ENCODE peak calls at places on chromosome 22, in four cellular contexts. Z is K562, K is GM12878, U is GM12891. B is an unnamed sample.

GRCh38 chr22:35891442-35891841 is 137.2 kb downstream of the RBFOX2 start:
- DNase-seq in Z (no peak), K (no peak), U (no peak), B (no peak)

GRCh38 chr22:29691636-29692326 is 28.0 kb upstream of the CABP7 start:
- DNase-seq in U (no peak), K (no peak), Z (no peak), B (no peak)

GRCh38 chr22:18962308-18962635 is 26.2 kb upstream of the PRODH start:
- DNase-seq in K (no peak), Z (no peak), U (no peak), B (no peak)

GRCh38 chr22:36795633-36796032 is 19.7 kb upstream of the IFT27 start:
- DNase-seq in U (no peak), Z (no peak), K (no peak), B (no peak)

GRCh38 chr22:20571531-20572007 is 64.2 kb downstream of the MED15 start:
- DNase-seq in K (no peak), U (peak), Z (peak), B (peak)

GRCh38 chr22:42699281-42699681 is 21.4 kb downstream of the A4GALT start:
- DNase-seq in K (no peak), U (no peak), Z (no peak), B (no peak)

GRCh38 chr22:37233751-37234631 is 10.1 kb downstream of the RAC2 start:
- DNase-seq in U (no peak), Z (no peak), K (no peak), B (no peak)

GRCh38 chr22:36775966-36776669 is at the start of gene IFT27:
- DNase-seq in U (peak), K (peak), Z (peak), B (peak)

GRCh38 chr22:42951093-42951710 is 63.7 kb downstream of the PACSIN2 start:
- DNase-seq in K (no peak), Z (no peak), U (no peak), B (no peak)

GRCh38 chr22:21590809-21591641 is 23.5 kb downstream of the UBE2L3 start:
- DNase-seq in U (no peak), Z (no peak), K (no peak), B (no peak)

GRCh38 chr22:33194529-33194928 is 136.3 kb upstream of the SYN3 start:
- DNase-seq in K (no peak), U (no peak), Z (no peak), B (no peak)

GRCh38 chr22:17218341-17218740 is 894 bp downstream of the ADA2 start:
- DNase-seq in K (no peak), Z (no peak), U (no peak), B (no peak)

GRCh38 chr22:23119492-23120414 is 22.0 kb downstream of the RSPH14 start:
- DNase-seq in K (no peak), U (peak), Z (no peak), B (no peak)

GRCh38 chr22:19571995-19572394 is 47.8 kb upstream of the CLDN5 start:
- DNase-seq in Z (peak), U (no peak), K (no peak), B (no peak)

GRCh38 chr22:40898850-40899357 is 37.0 kb upstream of the DNAJB7 start:
- DNase-seq in U (peak), Z (peak), K (peak), B (peak)

GRCh38 chr22:29012923-29013322 is 48.7 kb downstream of the C22orf31 start:
- DNase-seq in U (no peak), Z (no peak), K (no peak), B (no peak)

GRCh38 chr22:29112102-29112501 is 39.3 kb downstream of the KREMEN1 start:
- DNase-seq in K (no peak), Z (no peak), U (no peak), B (no peak)

GRCh38 chr22:43310311-43310710 is 32.9 kb downstream of the SCUBE1 start:
- DNase-seq in K (no peak), U (no peak), Z (peak), B (no peak)

GRCh38 chr22:36462475-36462790 is 19.0 kb downstream of the TXN2 start:
- DNase-seq in K (no peak), Z (no peak), U (no peak), B (no peak)

GRCh38 chr22:29156507-29156906 is 49.2 kb upstream of the EMID1 start:
- DNase-seq in Z (peak), K (no peak), U (no peak), B (no peak)

GRCh38 chr22:24432059-24432853 is 4.9 kb downstream of the ADORA2A start:
- DNase-seq in U (no peak), Z (peak), K (no peak), B (no peak)

GRCh38 chr22:44092636-44093220 is 68.6 kb downstream of the PARVB start:
- DNase-seq in K (no peak), U (no peak), Z (no peak), B (no peak)

GRCh38 chr22:24582111-24582814 is 10.6 kb downstream of the LRRC75B start:
- DNase-seq in U (no peak), Z (no peak), K (no peak), B (no peak)

GRCh38 chr22:18145676-18146388 is 4.1 kb upstream of the USP18 start:
- DNase-seq in K (no peak), U (no peak), Z (no peak), B (no peak)

GRCh38 chr22:35761037-35761436 is 43.4 kb downstream of the APOL5 start:
- DNase-seq in K (no peak), U (no peak), Z (peak), B (no peak)

GRCh38 chr22:49853981-49854791 is 542 bp downstream of the ZBED4 start:
- DNase-seq in U (no peak), Z (peak), K (no peak), B (peak)
- TF ChIP-seq SPI1 in U (no peak), Z (no peak), K (no peak), B (no peak)

DNA sequence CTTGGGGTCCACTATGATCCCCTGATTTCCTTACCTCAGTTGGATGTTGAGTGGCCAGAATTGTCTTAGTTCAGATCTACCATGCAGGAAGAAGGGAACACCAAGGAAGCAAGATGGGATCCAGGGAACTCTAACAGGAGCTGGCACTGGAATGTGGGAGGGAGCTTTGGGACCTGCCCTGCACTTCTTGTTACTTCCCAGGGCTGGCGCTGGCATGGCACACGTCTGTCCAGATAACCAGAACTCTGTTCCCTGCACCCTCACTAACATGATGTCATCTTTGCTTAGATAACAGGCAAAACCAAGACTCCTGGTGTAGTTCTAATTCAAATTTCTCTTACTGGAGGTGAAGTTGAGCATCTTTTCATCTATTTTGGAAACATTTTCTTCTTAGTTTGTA is 550.0 kb downstream of the MN1 start:
- DNase-seq in U (no peak), Z (no peak), K (no peak), B (no peak)
- TF ChIP-seq SPI1 in U (no peak), Z (no peak), K (no peak), B (no peak)

DNA sequence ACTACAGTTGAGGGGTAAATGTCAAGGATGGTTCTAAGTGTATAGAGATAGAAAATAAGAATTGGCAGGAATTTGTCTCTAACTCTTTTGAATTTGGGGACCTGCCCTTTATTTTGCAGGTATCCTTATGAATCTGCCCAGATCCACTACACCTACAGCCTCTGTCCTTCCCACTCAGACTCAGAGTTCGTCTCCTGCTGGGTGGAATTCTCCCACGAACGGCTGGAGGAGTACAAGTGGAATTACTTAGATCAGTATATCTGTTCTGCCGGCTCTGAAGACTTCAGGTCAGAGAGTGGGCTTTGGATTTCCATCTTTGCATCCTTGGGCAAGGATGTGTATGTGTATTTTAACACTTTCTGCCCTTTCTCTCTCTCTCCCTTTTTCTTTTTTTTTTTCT is 89.7 kb downstream of the DEPDC5 start:
- DNase-seq in Z (no peak), K (no peak), U (no peak), B (no peak)
- TF ChIP-seq SPI1 in Z (no peak), K (no peak), U (no peak), B (no peak)

DNA sequence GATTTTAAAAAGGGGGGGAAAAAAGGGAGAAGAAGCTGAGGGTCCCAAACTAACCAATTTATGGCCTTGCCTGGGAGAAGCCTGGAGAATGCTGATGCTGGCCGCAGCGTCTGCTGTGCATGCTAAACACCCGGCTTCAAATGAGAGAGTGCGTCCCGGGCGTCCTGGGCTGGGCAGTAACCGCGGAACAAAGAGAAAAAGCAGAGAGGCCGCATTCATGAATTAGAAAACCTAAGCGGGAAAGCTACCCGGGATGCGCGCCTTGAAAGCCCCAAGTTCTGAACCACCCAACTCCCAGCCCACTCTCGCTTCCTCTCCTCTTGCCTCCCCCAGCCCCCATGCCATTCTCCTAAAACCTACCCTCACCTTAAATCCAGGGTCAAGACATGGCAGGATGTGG is 6.5 kb downstream of the MN1 start:
- DNase-seq in U (no peak), Z (no peak), K (no peak), B (no peak)
- TF ChIP-seq SPI1 in U (no peak), Z (no peak), K (no peak), B (no peak)

GRCh38 chr22:46563381-46564083 is 26.1 kb upstream of the CELSR1 start:
- DNase-seq in Z (peak), U (peak), K (no peak), B (no peak)

GRCh38 chr22:46564084-46564714 is 26.8 kb upstream of the CELSR1 start:
- DNase-seq in U (no peak), Z (no peak), K (no peak), B (no peak)

GRCh38 chr22:46557736-46558480 is 20.5 kb upstream of the CELSR1 start:
- DNase-seq in Z (no peak), U (no peak), K (no peak), B (no peak)

GRCh38 chr22:46560696-46561295 is 23.4 kb upstream of the CELSR1 start:
- DNase-seq in K (no peak), Z (no peak), U (no peak), B (peak)

GRCh38 chr22:46561435-46561905 is 24.1 kb upstream of the CELSR1 start:
- DNase-seq in U (peak), Z (peak), K (peak), B (peak)
- TF ChIP-seq SPI1 in U (no peak), Z (no peak), K (no peak), B (no peak)

GRCh38 chr22:39520054-39520873 is at the start of gene ATF4:
- DNase-seq in U (peak), K (peak), Z (peak), B (peak)
- TF ChIP-seq SPI1 in U (no peak), K (no peak), Z (no peak), B (no peak)